ENCODE peak calls at places on chromosomes 3 and 15, in nine cellular contexts. I is lung; B is breast epithelium; U is CD8-positive, alpha-beta T cell; W is iPS DF 6.9; Y is right cardiac atrium; L is aorta; O is upper lobe of right lung; R is esophagus squamous epithelium. H is an unnamed sample.

GRCh38 chr15:99368743-99369142 is 117.5 kb downstream of the LRRC28 start:
- DNase-seq in I (no peak), O (no peak), B (no peak), W (no peak), Y (no peak), R (no peak), U (no peak), L (no peak), H (no peak)

GRCh38 chr15:98889930-98890695 is 117.5 kb downstream of the PGPEP1L start:
- DNase-seq in R (no peak), B (no peak), O (no peak), L (no peak), Y (no peak), U (no peak), I (no peak), W (no peak), H (no peak)

GRCh38 chr3:99934984-99935797 is 117.5 kb downstream of the CMSS1 start:
- DNase-seq in R (no peak), B (no peak), W (no peak), Y (no peak), I (no peak), O (no peak), U (no peak), L (no peak), H (no peak)

GRCh38 chr15:96285306-96285705 is 45.2 kb upstream of the NR2F2 start:
- DNase-seq in L (no peak), O (no peak), I (no peak), R (no peak), W (no peak), B (no peak), U (no peak), Y (no peak), H (no peak)

GRCh38 chr15:78695849-78696248 is 54.8 kb upstream of the CHRNB4 start:
- DNase-seq in I (peak; percentile 25), W (no peak), O (no peak), U (no peak), L (no peak), Y (no peak), R (no peak), B (no peak), H (peak; percentile 67)

GRCh38 chr15:50134524-50135024 is 15.5 kb upstream of the ATP8B4 start:
- DNase-seq in R (no peak), L (no peak), B (no peak), O (no peak), U (no peak), I (no peak), W (no peak), Y (no peak), H (no peak)

GRCh38 chr15:100761253-100761935 is 118.2 kb upstream of the ALDH1A3 start:
- DNase-seq in U (no peak), W (no peak), O (peak; percentile 53), I (no peak), R (no peak), Y (no peak), L (no peak), B (no peak), H (peak; percentile 5)

GRCh38 chr3:146783446-146783845 is 178.3 kb upstream of the PLSCR5 start:
- DNase-seq in U (no peak), L (no peak), O (no peak), Y (no peak), W (no peak), R (no peak), B (no peak), I (no peak), H (no peak)

GRCh38 chr3:154217663-154218062 is 96.5 kb downstream of the ARHGEF26 start:
- DNase-seq in I (no peak), U (no peak), W (no peak), Y (no peak), L (no peak), O (no peak), R (no peak), B (no peak), H (no peak)

GRCh38 chr3:147427796-147428195 is 18.6 kb downstream of the ZIC1 start:
- DNase-seq in L (no peak), I (no peak), O (no peak), R (no peak), Y (no peak), B (no peak), U (no peak), W (no peak), H (no peak)

GRCh38 chr3:73502609-73503560 is 121.9 kb downstream of the PDZRN3 start:
- DNase-seq in O (no peak), I (peak; percentile 53), R (no peak), B (peak; percentile 45), W (peak; percentile 66), Y (peak; percentile 78), U (peak; percentile 19), L (peak; percentile 87), H (no peak)

GRCh38 chr3:79846148-79846933 is 78.5 kb upstream of the ROBO1 start:
- DNase-seq in B (no peak), W (peak; percentile 52), Y (no peak), U (no peak), L (no peak), R (no peak), I (no peak), O (no peak), H (no peak)

GRCh38 chr15:90376789-90377188 is 11.3 kb upstream of the IQGAP1 start:
- DNase-seq in L (no peak), I (no peak), R (no peak), U (peak; percentile 56), B (no peak), W (no peak), Y (no peak), O (no peak), H (no peak)

GRCh38 chr3:8497582-8497981 is 4.0 kb upstream of the LMCD1 start:
- DNase-seq in W (no peak), U (no peak), B (no peak), L (no peak), O (no peak), Y (no peak), I (no peak), R (no peak), H (no peak)

GRCh38 chr3:113746955-113747718 is at the start of gene ATP6V1A:
- DNase-seq in I (peak; percentile 73), Y (peak; percentile 84), W (no peak), O (peak; percentile 88), L (peak; percentile 86), U (peak; percentile 59), R (peak; percentile 38), B (no peak), H (peak; percentile 76)

GRCh38 chr3:157865449-157865862 is 240.8 kb downstream of the SHOX2 start:
- DNase-seq in U (peak; percentile 5), Y (peak; percentile 43), I (no peak), W (peak; percentile 50), R (no peak), L (no peak), O (peak; percentile 71), B (no peak), H (peak; percentile 33)

GRCh38 chr3:163890661-163891060 is 1187.6 kb downstream of the SI start:
- DNase-seq in W (no peak), O (no peak), U (no peak), I (no peak), Y (no peak), R (no peak), L (no peak), B (no peak), H (no peak)

GRCh38 chr15:101105059-101105851 is 146.6 kb downstream of the CHSY1 start:
- DNase-seq in U (no peak), O (no peak), W (no peak), L (no peak), I (no peak), B (no peak), R (no peak), Y (peak; percentile 58), H (peak; percentile 12)

DNA sequence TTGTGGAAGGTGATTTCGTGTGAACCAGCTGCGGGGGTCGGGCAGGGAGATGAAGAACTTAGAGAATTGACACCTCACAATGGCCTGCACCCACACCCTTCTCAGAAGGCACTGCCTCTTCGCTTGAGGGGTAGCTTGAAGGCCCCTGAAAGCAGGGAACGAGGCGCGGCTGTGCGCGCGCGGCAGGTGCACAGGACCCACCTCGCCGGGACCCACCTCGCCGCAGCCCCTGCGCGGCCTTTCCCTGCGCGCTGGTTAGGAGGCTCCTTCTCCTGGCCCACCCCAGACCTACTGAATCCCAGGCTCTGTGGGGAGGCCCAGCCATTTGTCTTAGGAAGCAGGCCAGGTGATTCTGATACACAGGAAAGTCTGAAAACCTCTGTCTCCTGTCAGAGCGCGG is 46.2 kb upstream of the ATP10A start:
- DNase-seq in B (no peak), W (no peak), Y (no peak), O (no peak), L (no peak), R (no peak), U (no peak), I (no peak), H (no peak)
- H3K9me3 ChIP-seq in B (no peaks in the 10 kb centered on the region), W (no peaks in the 10 kb centered on the region), Y (no peaks in the 10 kb centered on the region), O (no peaks in the 10 kb centered on the region), L (no peaks in the 10 kb centered on the region), R (no peaks in the 10 kb centered on the region), U (no peaks in the 10 kb centered on the region), I (no peaks in the 10 kb centered on the region), H (no peaks in the 10 kb centered on the region)

DNA sequence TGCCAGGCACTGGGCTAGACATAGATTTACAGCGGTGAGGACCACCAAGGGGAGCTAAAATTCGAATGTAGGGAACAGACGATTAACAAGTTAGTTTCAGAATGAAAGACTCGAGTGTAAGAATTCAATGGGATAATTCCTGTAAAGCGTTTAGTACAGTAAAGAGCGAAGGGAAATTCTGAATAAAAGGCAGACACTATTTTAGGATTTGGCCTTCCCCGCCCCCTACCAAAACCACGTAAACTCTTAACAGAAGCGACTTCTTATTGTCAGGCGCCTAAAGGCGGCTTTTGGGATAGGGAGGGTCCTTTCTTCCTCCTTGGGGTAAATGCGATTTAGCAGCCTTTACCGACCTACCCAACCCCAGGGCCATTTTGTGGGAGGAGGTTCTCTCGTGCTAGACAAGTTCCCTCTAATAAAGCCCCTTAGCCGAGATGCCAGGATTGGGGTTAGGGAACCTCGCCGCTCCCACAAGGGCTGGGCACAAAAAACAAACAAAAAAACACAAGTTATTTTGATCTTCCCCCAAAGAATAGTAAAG is 536 bp upstream of the RAB5A start:
- DNase-seq in R (no peak), I (peak; percentile 33), Y (no peak), U (no peak), O (no peak), L (no peak), W (no peak), B (no peak), H (no peak)
- H3K4me3 ChIP-seq in R (peak overlapping the region; percentile 88), I (peak overlapping the region; percentile 42), Y (peak overlapping the region; percentile 64), U (peak overlapping the region; percentile 95), O (peak overlapping the region; percentile 71), L (peak overlapping the region; percentile 98), W (peak overlapping the region; percentile 92), B (peak overlapping the region; percentile 94), H (peak overlapping the region; percentile 81)

GRCh38 chr3:171833006-171833405 is 10.1 kb upstream of the TMEM212 start:
- DNase-seq in Y (no peak), B (no peak), O (no peak), I (no peak), U (no peak), R (no peak), L (no peak), W (no peak), H (no peak)
- H3K9me3 ChIP-seq in Y (no peaks in the 10 kb centered on the region), B (no peaks in the 10 kb centered on the region), O (no peaks in the 10 kb centered on the region), I (no peaks in the 10 kb centered on the region), U (no peaks in the 10 kb centered on the region), R (no peaks in the 10 kb centered on the region), L (no peaks in the 10 kb centered on the region), W (no peaks in the 10 kb centered on the region), H (no peaks in the 10 kb centered on the region)

DNA sequence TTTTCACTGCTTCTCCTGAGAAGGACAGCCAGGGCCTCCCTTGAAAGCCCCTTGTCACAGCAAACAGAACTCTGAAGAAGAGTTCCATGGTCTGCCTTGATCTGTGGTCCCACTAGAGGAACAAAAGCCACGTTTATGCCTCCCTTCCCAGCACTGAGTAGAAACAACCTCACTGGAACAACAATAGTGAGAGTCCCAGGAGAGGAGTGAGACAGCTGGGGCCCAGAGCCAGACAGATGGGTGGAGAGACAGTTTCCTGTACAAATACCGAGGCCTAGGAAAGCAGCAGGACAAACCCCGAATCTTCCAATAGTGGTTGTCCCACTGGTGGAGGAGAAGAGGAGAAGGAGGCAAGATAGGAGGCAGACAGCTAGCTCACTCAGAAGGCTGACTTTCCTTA is 106.1 kb downstream of the WDR76 start:
- DNase-seq in Y (no peak), I (no peak), U (no peak), B (no peak), O (no peak), W (no peak), R (no peak), L (no peak), H (no peak)
- H3K4me3 ChIP-seq in Y (no peak overlapping the region), I (no peak overlapping the region), U (no peak overlapping the region), B (no peak overlapping the region), O (no peak overlapping the region), W (no peak overlapping the region), R (no peak overlapping the region), L (no peak overlapping the region), H (no peak overlapping the region)

H was measured in pancreas.